ENCODE peak calls at places on chromosome 13, in ten cellular contexts. One of them, this sample, is unnamed.

GRCh38 chr13:99859178-99860177 is 112.1 kb downstream of the ZIC5 start:
- DNase-seq in GM18507: peak
- DNase-seq in left ventricle myocardium inferior: no peak
- DNase-seq in cardiac fibroblast: no peak
- DNase-seq in A549: no peak
- DNase-seq in GM23248: no peak
- DNase-seq in heart left ventricle: no peak
- DNase-seq in HCEC 1CT: no peak
- DNase-seq in activated CD4-positive, alpha-beta T cell treated with anti-CD3 and anti-CD28 coated beads, Interleukin-2, amount 50 U/mL, for 1 hour: no peak
- DNase-seq in AML-193: no peak
- DNase-seq in this sample: no peak

GRCh38 chr13:100301418-100301817 is 212.5 kb downstream of the PCCA start:
- DNase-seq in GM18507: no peak
- DNase-seq in left ventricle myocardium inferior: no peak
- DNase-seq in cardiac fibroblast: peak
- DNase-seq in A549: no peak
- DNase-seq in GM23248: no peak
- DNase-seq in heart left ventricle: no peak
- DNase-seq in HCEC 1CT: no peak
- DNase-seq in activated CD4-positive, alpha-beta T cell treated with anti-CD3 and anti-CD28 coated beads, Interleukin-2, amount 50 U/mL, for 1 hour: no peak
- DNase-seq in AML-193: no peak
- DNase-seq in this sample: no peak

GRCh38 chr13:45149964-45150363 is 29.7 kb downstream of the GTF2F2 start:
- DNase-seq in GM18507: no peak
- DNase-seq in left ventricle myocardium inferior: no peak
- DNase-seq in cardiac fibroblast: no peak
- DNase-seq in A549: no peak
- DNase-seq in GM23248: no peak
- DNase-seq in heart left ventricle: no peak
- DNase-seq in HCEC 1CT: peak
- DNase-seq in activated CD4-positive, alpha-beta T cell treated with anti-CD3 and anti-CD28 coated beads, Interleukin-2, amount 50 U/mL, for 1 hour: no peak
- DNase-seq in AML-193: no peak
- DNase-seq in this sample: no peak

GRCh38 chr13:30276178-30276577 is 31.2 kb downstream of the KATNAL1 start:
- DNase-seq in GM18507: no peak
- DNase-seq in left ventricle myocardium inferior: no peak
- DNase-seq in cardiac fibroblast: no peak
- DNase-seq in A549: no peak
- DNase-seq in GM23248: no peak
- DNase-seq in heart left ventricle: no peak
- DNase-seq in HCEC 1CT: no peak
- DNase-seq in activated CD4-positive, alpha-beta T cell treated with anti-CD3 and anti-CD28 coated beads, Interleukin-2, amount 50 U/mL, for 1 hour: no peak
- DNase-seq in AML-193: no peak
- DNase-seq in this sample: no peak

GRCh38 chr13:66076417-66076816 is 1153.7 kb downstream of the PCDH9 start:
- DNase-seq in GM18507: no peak
- DNase-seq in left ventricle myocardium inferior: no peak
- DNase-seq in cardiac fibroblast: peak
- DNase-seq in A549: no peak
- DNase-seq in GM23248: no peak
- DNase-seq in heart left ventricle: no peak
- DNase-seq in HCEC 1CT: peak
- DNase-seq in activated CD4-positive, alpha-beta T cell treated with anti-CD3 and anti-CD28 coated beads, Interleukin-2, amount 50 U/mL, for 1 hour: no peak
- DNase-seq in AML-193: peak
- DNase-seq in this sample: no peak

GRCh38 chr13:83065136-83065535 is 817.1 kb downstream of the SLITRK1 start:
- DNase-seq in GM18507: no peak
- DNase-seq in left ventricle myocardium inferior: no peak
- DNase-seq in cardiac fibroblast: peak
- DNase-seq in A549: no peak
- DNase-seq in GM23248: peak
- DNase-seq in heart left ventricle: peak
- DNase-seq in HCEC 1CT: peak
- DNase-seq in activated CD4-positive, alpha-beta T cell treated with anti-CD3 and anti-CD28 coated beads, Interleukin-2, amount 50 U/mL, for 1 hour: no peak
- DNase-seq in AML-193: no peak
- DNase-seq in this sample: no peak

GRCh38 chr13:27792393-27793218 is at the start of gene GSX1:
- DNase-seq in GM18507: no peak
- DNase-seq in left ventricle myocardium inferior: peak
- DNase-seq in cardiac fibroblast: peak
- DNase-seq in A549: peak
- DNase-seq in GM23248: peak
- DNase-seq in heart left ventricle: peak
- DNase-seq in HCEC 1CT: no peak
- DNase-seq in activated CD4-positive, alpha-beta T cell treated with anti-CD3 and anti-CD28 coated beads, Interleukin-2, amount 50 U/mL, for 1 hour: peak
- DNase-seq in AML-193: no peak
- DNase-seq in this sample: peak

GRCh38 chr13:51291341-51291740 is 48.1 kb upstream of the SERPINE3 start:
- DNase-seq in GM18507: no peak
- DNase-seq in left ventricle myocardium inferior: no peak
- DNase-seq in cardiac fibroblast: peak
- DNase-seq in A549: peak
- DNase-seq in GM23248: peak
- DNase-seq in heart left ventricle: no peak
- DNase-seq in HCEC 1CT: no peak
- DNase-seq in activated CD4-positive, alpha-beta T cell treated with anti-CD3 and anti-CD28 coated beads, Interleukin-2, amount 50 U/mL, for 1 hour: no peak
- DNase-seq in AML-193: no peak
- DNase-seq in this sample: no peak

GRCh38 chr13:88031980-88032562 is 360.9 kb downstream of the SLITRK5 start:
- DNase-seq in GM18507: no peak
- DNase-seq in left ventricle myocardium inferior: no peak
- DNase-seq in cardiac fibroblast: no peak
- DNase-seq in A549: no peak
- DNase-seq in GM23248: peak
- DNase-seq in heart left ventricle: no peak
- DNase-seq in HCEC 1CT: peak
- DNase-seq in activated CD4-positive, alpha-beta T cell treated with anti-CD3 and anti-CD28 coated beads, Interleukin-2, amount 50 U/mL, for 1 hour: no peak
- DNase-seq in AML-193: no peak
- DNase-seq in this sample: no peak

GRCh38 chr13:107554355-107554905 is 660.9 kb downstream of the LIG4 start:
- DNase-seq in GM18507: no peak
- DNase-seq in left ventricle myocardium inferior: no peak
- DNase-seq in cardiac fibroblast: no peak
- DNase-seq in A549: no peak
- DNase-seq in GM23248: no peak
- DNase-seq in heart left ventricle: no peak
- DNase-seq in HCEC 1CT: no peak
- DNase-seq in activated CD4-positive, alpha-beta T cell treated with anti-CD3 and anti-CD28 coated beads, Interleukin-2, amount 50 U/mL, for 1 hour: no peak
- DNase-seq in AML-193: no peak
- DNase-seq in this sample: no peak

GRCh38 chr13:73329355-73329754 is 270.6 kb downstream of the KLF5 start:
- DNase-seq in GM18507: no peak
- DNase-seq in left ventricle myocardium inferior: no peak
- DNase-seq in cardiac fibroblast: no peak
- DNase-seq in A549: no peak
- DNase-seq in GM23248: no peak
- DNase-seq in heart left ventricle: no peak
- DNase-seq in HCEC 1CT: no peak
- DNase-seq in activated CD4-positive, alpha-beta T cell treated with anti-CD3 and anti-CD28 coated beads, Interleukin-2, amount 50 U/mL, for 1 hour: no peak
- DNase-seq in AML-193: no peak
- DNase-seq in this sample: no peak

GRCh38 chr13:87677334-87678234 is 6.4 kb downstream of the SLITRK5 start:
- DNase-seq in GM18507: no peak
- DNase-seq in left ventricle myocardium inferior: no peak
- DNase-seq in cardiac fibroblast: no peak
- DNase-seq in A549: no peak
- DNase-seq in GM23248: peak
- DNase-seq in heart left ventricle: no peak
- DNase-seq in HCEC 1CT: no peak
- DNase-seq in activated CD4-positive, alpha-beta T cell treated with anti-CD3 and anti-CD28 coated beads, Interleukin-2, amount 50 U/mL, for 1 hour: no peak
- DNase-seq in AML-193: no peak
- DNase-seq in this sample: peak

GRCh38 chr13:111577429-111577828 is 257.0 kb downstream of the TEX29 start:
- DNase-seq in GM18507: no peak
- DNase-seq in left ventricle myocardium inferior: no peak
- DNase-seq in cardiac fibroblast: no peak
- DNase-seq in A549: no peak
- DNase-seq in GM23248: no peak
- DNase-seq in heart left ventricle: no peak
- DNase-seq in HCEC 1CT: no peak
- DNase-seq in activated CD4-positive, alpha-beta T cell treated with anti-CD3 and anti-CD28 coated beads, Interleukin-2, amount 50 U/mL, for 1 hour: no peak
- DNase-seq in AML-193: no peak
- DNase-seq in this sample: no peak

GRCh38 chr13:50257646-50258045 is 242.4 kb downstream of the KCNRG start:
- DNase-seq in GM18507: no peak
- DNase-seq in left ventricle myocardium inferior: no peak
- DNase-seq in cardiac fibroblast: no peak
- DNase-seq in A549: no peak
- DNase-seq in GM23248: no peak
- DNase-seq in heart left ventricle: no peak
- DNase-seq in HCEC 1CT: no peak
- DNase-seq in activated CD4-positive, alpha-beta T cell treated with anti-CD3 and anti-CD28 coated beads, Interleukin-2, amount 50 U/mL, for 1 hour: no peak
- DNase-seq in AML-193: no peak
- DNase-seq in this sample: no peak

GRCh38 chr13:98184796-98185195 is 7.7 kb upstream of the RNF113B start:
- DNase-seq in GM18507: no peak
- DNase-seq in left ventricle myocardium inferior: no peak
- DNase-seq in cardiac fibroblast: no peak
- DNase-seq in A549: no peak
- DNase-seq in GM23248: peak
- DNase-seq in heart left ventricle: no peak
- DNase-seq in HCEC 1CT: no peak
- DNase-seq in activated CD4-positive, alpha-beta T cell treated with anti-CD3 and anti-CD28 coated beads, Interleukin-2, amount 50 U/mL, for 1 hour: no peak
- DNase-seq in AML-193: no peak
- DNase-seq in this sample: no peak

GRCh38 chr13:48151343-48151742 is 56.4 kb upstream of the MED4 start:
- DNase-seq in GM18507: no peak
- DNase-seq in left ventricle myocardium inferior: no peak
- DNase-seq in cardiac fibroblast: no peak
- DNase-seq in A549: no peak
- DNase-seq in GM23248: no peak
- DNase-seq in heart left ventricle: no peak
- DNase-seq in HCEC 1CT: no peak
- DNase-seq in activated CD4-positive, alpha-beta T cell treated with anti-CD3 and anti-CD28 coated beads, Interleukin-2, amount 50 U/mL, for 1 hour: no peak
- DNase-seq in AML-193: peak
- DNase-seq in this sample: no peak

GRCh38 chr13:59437902-59438301 is 725.8 kb downstream of the DIAPH3 start:
- DNase-seq in GM18507: no peak
- DNase-seq in left ventricle myocardium inferior: no peak
- DNase-seq in cardiac fibroblast: no peak
- DNase-seq in A549: no peak
- DNase-seq in GM23248: no peak
- DNase-seq in heart left ventricle: no peak
- DNase-seq in HCEC 1CT: no peak
- DNase-seq in activated CD4-positive, alpha-beta T cell treated with anti-CD3 and anti-CD28 coated beads, Interleukin-2, amount 50 U/mL, for 1 hour: no peak
- DNase-seq in AML-193: peak
- DNase-seq in this sample: no peak

GRCh38 chr13:51887441-51887840 is 25.7 kb downstream of the CCDC70 start:
- DNase-seq in GM18507: no peak
- DNase-seq in left ventricle myocardium inferior: no peak
- DNase-seq in cardiac fibroblast: no peak
- DNase-seq in A549: no peak
- DNase-seq in GM23248: no peak
- DNase-seq in heart left ventricle: no peak
- DNase-seq in HCEC 1CT: no peak
- DNase-seq in activated CD4-positive, alpha-beta T cell treated with anti-CD3 and anti-CD28 coated beads, Interleukin-2, amount 50 U/mL, for 1 hour: no peak
- DNase-seq in AML-193: no peak
- DNase-seq in this sample: no peak

GRCh38 chr13:26785845-26786630 is 25.5 kb upstream of the GPR12 start:
- DNase-seq in GM18507: no peak
- DNase-seq in left ventricle myocardium inferior: no peak
- DNase-seq in cardiac fibroblast: peak
- DNase-seq in A549: no peak
- DNase-seq in GM23248: no peak
- DNase-seq in heart left ventricle: peak
- DNase-seq in HCEC 1CT: no peak
- DNase-seq in activated CD4-positive, alpha-beta T cell treated with anti-CD3 and anti-CD28 coated beads, Interleukin-2, amount 50 U/mL, for 1 hour: peak
- DNase-seq in AML-193: peak
- DNase-seq in this sample: no peak

GRCh38 chr13:79241697-79242096 is 164.4 kb downstream of the RBM26 start:
- DNase-seq in GM18507: no peak
- DNase-seq in left ventricle myocardium inferior: no peak
- DNase-seq in cardiac fibroblast: no peak
- DNase-seq in A549: no peak
- DNase-seq in GM23248: no peak
- DNase-seq in heart left ventricle: no peak
- DNase-seq in HCEC 1CT: no peak
- DNase-seq in activated CD4-positive, alpha-beta T cell treated with anti-CD3 and anti-CD28 coated beads, Interleukin-2, amount 50 U/mL, for 1 hour: no peak
- DNase-seq in AML-193: no peak
- DNase-seq in this sample: no peak

GRCh38 chr13:28545583-28546333 is 50.8 kb upstream of the FLT1 start:
- DNase-seq in GM18507: no peak
- DNase-seq in left ventricle myocardium inferior: no peak
- DNase-seq in cardiac fibroblast: no peak
- DNase-seq in A549: peak
- DNase-seq in GM23248: no peak
- DNase-seq in heart left ventricle: no peak
- DNase-seq in HCEC 1CT: no peak
- DNase-seq in activated CD4-positive, alpha-beta T cell treated with anti-CD3 and anti-CD28 coated beads, Interleukin-2, amount 50 U/mL, for 1 hour: no peak
- DNase-seq in AML-193: no peak
- DNase-seq in this sample: no peak

This sample was measured in upper lobe of right lung.